ENCODE peak calls at places on chromosomes 3 and 15, in five cellular contexts. One of them, this sample, is unnamed.

GRCh38 chr3:122246214-122246613 is 62.7 kb downstream of the CASR start:
- DNase-seq in ELF-1: no peak
- DNase-seq in HEK293T: no peak
- DNase-seq in MCF 10A: no peak
- DNase-seq in HT-29: no peak
- DNase-seq in this sample: no peak

GRCh38 chr3:49723631-49724551 is at the start of gene GMPPB:
- DNase-seq in ELF-1: peak; percentile 98
- DNase-seq in HEK293T: peak; percentile 96
- DNase-seq in MCF 10A: peak; percentile 97
- DNase-seq in HT-29: peak; percentile 95
- DNase-seq in this sample: peak; percentile 98

GRCh38 chr3:138365991-138366759 is 17.8 kb downstream of the MRAS start:
- DNase-seq in ELF-1: no peak
- DNase-seq in HEK293T: no peak
- DNase-seq in MCF 10A: no peak
- DNase-seq in HT-29: no peak
- DNase-seq in this sample: no peak

GRCh38 chr3:171646357-171647133 is 163.7 kb downstream of the PLD1 start:
- DNase-seq in ELF-1: no peak
- DNase-seq in HEK293T: peak; percentile 33
- DNase-seq in MCF 10A: peak; percentile 55
- DNase-seq in HT-29: peak; percentile 77
- DNase-seq in this sample: peak; percentile 30

GRCh38 chr3:142850395-142851023 is 38.4 kb downstream of the PCOLCE2 start:
- DNase-seq in ELF-1: no peak
- DNase-seq in HEK293T: no peak
- DNase-seq in MCF 10A: peak; percentile 94
- DNase-seq in HT-29: peak; percentile 72
- DNase-seq in this sample: peak; percentile 92

GRCh38 chr3:27166888-27167287 is 202.3 kb downstream of the NEK10 start:
- DNase-seq in ELF-1: no peak
- DNase-seq in HEK293T: no peak
- DNase-seq in MCF 10A: peak; percentile 59
- DNase-seq in HT-29: peak; percentile 68
- DNase-seq in this sample: peak; percentile 93

GRCh38 chr3:10703875-10704274 is 112.2 kb upstream of the SLC6A11 start:
- DNase-seq in ELF-1: peak; percentile 38
- DNase-seq in HEK293T: peak; percentile 27
- DNase-seq in MCF 10A: peak; percentile 42
- DNase-seq in HT-29: no peak
- DNase-seq in this sample: peak; percentile 13

GRCh38 chr3:129123314-129124060 is 1.9 kb upstream of the RAB43 start:
- DNase-seq in ELF-1: peak; percentile 42
- DNase-seq in HEK293T: no peak
- DNase-seq in MCF 10A: peak; percentile 35
- DNase-seq in HT-29: peak; percentile 65
- DNase-seq in this sample: peak; percentile 59

GRCh38 chr15:36590838-36591237 is 11.4 kb downstream of the CDIN1 start:
- DNase-seq in ELF-1: no peak
- DNase-seq in HEK293T: no peak
- DNase-seq in MCF 10A: peak; percentile 11
- DNase-seq in HT-29: peak; percentile 76
- DNase-seq in this sample: no peak

GRCh38 chr15:57432141-57432701 is 55.9 kb downstream of the CGNL1 start:
- DNase-seq in ELF-1: peak; percentile 53
- DNase-seq in HEK293T: no peak
- DNase-seq in MCF 10A: no peak
- DNase-seq in HT-29: no peak
- DNase-seq in this sample: peak; percentile 6

GRCh38 chr15:44130778-44131177 is 64.3 kb downstream of the FRMD5 start:
- DNase-seq in ELF-1: no peak
- DNase-seq in HEK293T: no peak
- DNase-seq in MCF 10A: peak; percentile 8
- DNase-seq in HT-29: no peak
- DNase-seq in this sample: no peak

GRCh38 chr15:100438570-100438969 is 90.2 kb downstream of the CERS3 start:
- DNase-seq in ELF-1: no peak
- DNase-seq in HEK293T: no peak
- DNase-seq in MCF 10A: peak; percentile 61
- DNase-seq in HT-29: peak; percentile 38
- DNase-seq in this sample: peak; percentile 4

GRCh38 chr3:52786330-52787215 is 8.0 kb upstream of the ITIH3 start:
- DNase-seq in ELF-1: no peak
- DNase-seq in HEK293T: no peak
- DNase-seq in MCF 10A: no peak
- DNase-seq in HT-29: no peak
- DNase-seq in this sample: no peak

GRCh38 chr3:63364495-63364894 is 86.4 kb downstream of the SYNPR start:
- DNase-seq in ELF-1: no peak
- DNase-seq in HEK293T: no peak
- DNase-seq in MCF 10A: peak; percentile 42
- DNase-seq in HT-29: peak; percentile 50
- DNase-seq in this sample: peak; percentile 32

GRCh38 chr15:64122936-64123351 is 27.2 kb downstream of the SNX1 start:
- DNase-seq in ELF-1: no peak
- DNase-seq in HEK293T: no peak
- DNase-seq in MCF 10A: no peak
- DNase-seq in HT-29: no peak
- DNase-seq in this sample: no peak

GRCh38 chr3:109136533-109136932 is at the start of gene C3orf85:
- DNase-seq in ELF-1: no peak
- DNase-seq in HEK293T: no peak
- DNase-seq in MCF 10A: no peak
- DNase-seq in HT-29: no peak
- DNase-seq in this sample: no peak

GRCh38 chr3:14491396-14492190 is 48.5 kb downstream of the GRIP2 start:
- DNase-seq in ELF-1: no peak
- DNase-seq in HEK293T: no peak
- DNase-seq in MCF 10A: no peak
- DNase-seq in HT-29: no peak
- DNase-seq in this sample: no peak

This sample was measured in foreskin fibroblast.